ENCODE peak calls at places on chromosomes 1 and 21, in four cellular contexts. A is astrocyte of the spinal cord, Q is HFFc6, N is left ventricle myocardium inferior. G is an unnamed sample.
A peak's percentile ranks its signal among the peaks of the same experiment; 100 is the strongest.

GRCh38 chr1:219031821-219032220 is 141.9 kb upstream of the LYPLAL1 start:
- DNase-seq in A (no peak), Q (no peak), N (no peak), G (no peak)

GRCh38 chr1:66563094-66563800 is 29.3 kb downstream of the SGIP1 start:
- DNase-seq in A (peak; percentile 91), Q (peak; percentile 90), N (no peak), G (no peak)

GRCh38 chr1:31822766-31823165 is 6.9 kb upstream of the SPOCD1 start:
- DNase-seq in A (no peak), Q (no peak), N (no peak), G (no peak)

GRCh38 chr1:3319874-3320245 is 134.6 kb upstream of the ARHGEF16 start:
- DNase-seq in A (peak; percentile 67), Q (peak; percentile 51), N (no peak), G (no peak)

GRCh38 chr1:159000627-159001026 is 9.1 kb upstream of the IFI16 start:
- DNase-seq in A (peak; percentile 95), Q (peak; percentile 89), N (peak; percentile 82), G (peak; percentile 48)

GRCh38 chr1:150152182-150152536 is 2.4 kb downstream of the PLEKHO1 start:
- DNase-seq in A (no peak), Q (no peak), N (no peak), G (no peak)

GRCh38 chr1:54107131-54107530 is 45.7 kb downstream of the CDCP2 start:
- DNase-seq in A (no peak), Q (no peak), N (no peak), G (no peak)

GRCh38 chr1:27005648-27006496 is 6.8 kb downstream of the TENT5B start:
- DNase-seq in A (no peak), Q (peak; percentile 31), N (no peak), G (no peak)

GRCh38 chr1:156212833-156213643 is at the start of gene PMF1:
- DNase-seq in A (peak; percentile 98), Q (peak; percentile 94), N (peak; percentile 97), G (peak; percentile 96)

GRCh38 chr1:221743416-221744208 is 1.7 kb upstream of the DUSP10 start:
- DNase-seq in A (peak; percentile 51), Q (no peak), N (no peak), G (no peak)

GRCh38 chr1:155247667-155248563 is 7.4 kb downstream of the ENTREP3 start:
- DNase-seq in A (no peak), Q (no peak), N (no peak), G (no peak)

GRCh38 chr1:99365121-99365520 is 100.8 kb downstream of the PLPPR4 start:
- DNase-seq in A (no peak), Q (no peak), N (no peak), G (no peak)

GRCh38 chr1:154414606-154415005 is 9.5 kb downstream of the IL6R start:
- DNase-seq in A (no peak), Q (no peak), N (peak; percentile 82), G (no peak)

GRCh38 chr1:17603091-17603841 is 63.8 kb downstream of the ARHGEF10L start:
- DNase-seq in A (no peak), Q (no peak), N (no peak), G (no peak)

GRCh38 chr1:6309550-6309949 is 48.7 kb upstream of the GPR153 start:
- DNase-seq in A (no peak), Q (no peak), N (no peak), G (no peak)

GRCh38 chr1:69520326-69520725 is 47.4 kb upstream of the LRRC7 start:
- DNase-seq in A (no peak), Q (no peak), N (no peak), G (no peak)

GRCh38 chr1:113804421-113805255 is 7.6 kb downstream of the RSBN1 start:
- DNase-seq in A (peak; percentile 65), Q (peak; percentile 44), N (no peak), G (no peak)

GRCh38 chr1:77543822-77544448 is 138.5 kb downstream of the ZZZ3 start:
- DNase-seq in A (peak; percentile 28), Q (peak; percentile 22), N (no peak), G (no peak)

GRCh38 chr1:173580081-173580480 is 22.8 kb downstream of the SLC9C2 start:
- DNase-seq in A (no peak), Q (no peak), N (no peak), G (no peak)

GRCh38 chr1:50371749-50372148 is 51.5 kb downstream of the DMRTA2 start:
- DNase-seq in A (no peak), Q (peak; percentile 7), N (no peak), G (no peak)

GRCh38 chr21:22421416-22422190 is 1423.4 kb downstream of the NCAM2 start:
- DNase-seq in A (no peak), Q (no peak), N (no peak), G (no peak)

GRCh38 chr1:202202500-202203168 is 9.0 kb downstream of the LGR6 start:
- DNase-seq in A (no peak), Q (no peak), N (peak; percentile 33), G (no peak)

GRCh38 chr1:173210273-173210672 is 3.1 kb upstream of the TNFSF4 start:
- DNase-seq in A (no peak), Q (no peak), N (no peak), G (no peak)

GRCh38 chr1:93846929-93847810 is 31.8 kb downstream of the DNTTIP2 start:
- DNase-seq in A (peak; percentile 90), Q (peak; percentile 74), N (peak; percentile 85), G (peak; percentile 81)

GRCh38 chr1:40901886-40902633 is 39.9 kb upstream of the CITED4 start:
- DNase-seq in A (peak; percentile 84), Q (peak; percentile 77), N (peak; percentile 30), G (no peak)

GRCh38 chr1:232624892-232625291 is 5.0 kb downstream of the SIPA1L2 start:
- DNase-seq in A (no peak), Q (no peak), N (no peak), G (no peak)

GRCh38 chr1:32903991-32904776 is 3.0 kb upstream of the TMEM54 start:
- DNase-seq in A (no peak), Q (no peak), N (no peak), G (no peak)

GRCh38 chr1:41496080-41497055 is 11.9 kb upstream of the EDN2 start:
- DNase-seq in A (peak; percentile 88), Q (peak; percentile 59), N (peak; percentile 92), G (peak; percentile 89)

GRCh38 chr1:116772648-116773045 is 18.4 kb downstream of the CD2 start:
- DNase-seq in A (no peak), Q (no peak), N (no peak), G (no peak)

GRCh38 chr1:159800177-159800935 is 1.8 kb upstream of the FCRL6 start:
- DNase-seq in A (no peak), Q (no peak), N (no peak), G (no peak)

GRCh38 chr1:50989694-50990093 is 19.6 kb downstream of the CDKN2C start:
- DNase-seq in A (no peak), Q (no peak), N (no peak), G (no peak)

GRCh38 chr1:27626031-27626935 is 8.7 kb downstream of the FGR start:
- DNase-seq in A (no peak), Q (no peak), N (no peak), G (no peak)

GRCh38 chr1:8472668-8473067 is 154.8 kb downstream of the SLC45A1 start:
- DNase-seq in A (no peak), Q (no peak), N (no peak), G (no peak)

GRCh38 chr1:171128463-171128862 is 37.8 kb downstream of the FMO3 start:
- DNase-seq in A (no peak), Q (no peak), N (no peak), G (no peak)

GRCh38 chr1:10631811-10632481 is 157.2 kb downstream of the PEX14 start:
- DNase-seq in A (no peak), Q (no peak), N (peak; percentile 8), G (no peak)

GRCh38 chr1:217660353-217661062 is 29.4 kb downstream of the SPATA17 start:
- DNase-seq in A (peak; percentile 60), Q (peak; percentile 91), N (no peak), G (no peak)
- TF ChIP-seq CTCF in A (peak; percentile 53), Q (peak; percentile 79), N (peak; percentile 61), G (no peak)

DNA sequence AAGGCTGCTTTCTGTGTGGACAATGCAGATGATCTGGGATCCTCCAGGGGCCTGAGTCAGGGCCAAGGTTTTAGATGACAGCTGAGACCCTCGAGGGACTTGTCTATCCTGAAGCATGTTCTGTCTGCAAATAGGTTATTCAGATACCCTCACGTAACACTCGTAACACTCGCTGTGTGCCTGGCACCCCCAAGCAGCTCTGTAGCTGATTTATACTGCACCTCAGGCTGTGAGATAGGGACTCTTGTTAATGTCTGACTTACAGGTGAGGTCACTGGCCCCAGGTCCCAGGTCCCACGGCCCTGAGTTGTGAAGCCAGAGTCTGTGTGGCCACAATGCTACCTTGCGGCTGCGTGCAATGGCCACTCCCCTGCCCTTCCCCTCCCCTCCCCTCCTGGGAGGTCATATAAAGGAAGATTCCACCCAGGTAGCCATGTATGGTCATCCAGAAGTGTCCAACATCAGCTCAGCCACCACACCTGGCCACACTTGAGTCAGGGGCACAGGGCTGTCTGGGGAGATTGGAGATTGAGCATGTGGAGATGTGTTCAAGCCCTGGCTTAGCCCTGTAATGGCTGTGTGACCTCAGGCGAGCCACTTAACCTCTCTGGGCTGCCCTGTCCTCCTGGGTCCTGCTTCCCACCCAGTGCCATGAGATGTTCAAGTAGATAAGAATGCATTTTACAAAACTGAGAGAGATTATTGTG is 687.7 kb downstream of the MATN1 start:
- DNase-seq in A (no peak), Q (no peak), N (no peak), G (peak; percentile 28)
- TF ChIP-seq CTCF in A (no peak), Q (no peak), N (no peak), G (no peak)

GRCh38 chr21:39105836-39106235 is 77.4 kb downstream of the PSMG1 start:
- DNase-seq in A (no peak), Q (no peak), N (no peak), G (no peak)

GRCh38 chr21:39104911-39105310 is 78.3 kb downstream of the PSMG1 start:
- DNase-seq in A (no peak), Q (no peak), N (no peak), G (no peak)

GRCh38 chr21:39106881-39107462 is 76.3 kb downstream of the PSMG1 start:
- DNase-seq in A (no peak), Q (no peak), N (no peak), G (no peak)

GRCh38 chr21:39105341-39105765 is 77.9 kb downstream of the PSMG1 start:
- DNase-seq in A (no peak), Q (no peak), N (no peak), G (no peak)

GRCh38 chr21:39103689-39104088 is 79.6 kb downstream of the PSMG1 start:
- DNase-seq in A (no peak), Q (peak; percentile 28), N (no peak), G (no peak)
- TF ChIP-seq CTCF in A (no peak), Q (no peak), N (no peak), G (no peak)

GRCh38 chr1:52552505-52553371 is at the start of gene TUT4:
- DNase-seq in A (peak; percentile 87), Q (peak; percentile 55), N (peak; percentile 80), G (peak; percentile 82)
- TF ChIP-seq CTCF in A (peak; percentile 15), Q (peak; percentile 31), N (no peak), G (no peak)

DNA sequence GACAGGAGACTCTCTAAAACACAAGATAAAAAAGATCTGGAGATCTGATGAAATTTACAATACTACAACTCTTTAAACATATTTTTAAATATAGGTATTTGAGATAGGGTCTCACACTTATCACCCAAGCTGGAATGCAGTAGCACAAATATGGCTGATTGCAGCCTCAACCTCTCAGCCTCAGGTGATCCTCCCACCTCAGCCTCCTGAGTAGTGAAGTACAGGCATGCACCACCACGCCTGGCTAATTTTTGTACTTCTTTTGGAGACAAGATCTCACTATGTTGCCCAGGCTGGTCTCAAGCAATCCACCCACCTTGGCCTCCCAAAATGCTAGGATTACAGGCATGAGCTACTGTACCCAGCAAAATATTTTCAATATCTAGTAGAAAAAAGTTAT is 170.0 kb upstream of the NR5A2 start:
- DNase-seq in A (no peak), Q (no peak), N (no peak), G (no peak)
- TF ChIP-seq CTCF in A (no peak), Q (no peak), N (no peak), G (no peak)

G was measured in mesothelial cell of epicardium.